ENCODE peak calls at places on chromosomes 2 and 18, in seven cellular contexts. One of them, this sample, is unnamed.

GRCh38 chr2:117980381-117980780 is 33.5 kb downstream of the CCDC93 start:
- DNase-seq in A549: no peak
- DNase-seq in IMR-90: peak
- DNase-seq in adipocyte: peak
- DNase-seq in mesendoderm: no peak
- DNase-seq in tibial nerve: no peak
- DNase-seq in astrocyte of the spinal cord: peak
- DNase-seq in this sample: peak

GRCh38 chr2:238277695-238278094 is 10.7 kb downstream of the PER2 start:
- DNase-seq in A549: peak
- DNase-seq in IMR-90: no peak
- DNase-seq in adipocyte: no peak
- DNase-seq in mesendoderm: peak
- DNase-seq in tibial nerve: no peak
- DNase-seq in astrocyte of the spinal cord: no peak
- DNase-seq in this sample: no peak

GRCh38 chr2:204972606-204973336 is 427.5 kb downstream of the PARD3B start:
- DNase-seq in A549: no peak
- DNase-seq in IMR-90: peak
- DNase-seq in adipocyte: no peak
- DNase-seq in mesendoderm: peak
- DNase-seq in tibial nerve: no peak
- DNase-seq in astrocyte of the spinal cord: no peak
- DNase-seq in this sample: peak

GRCh38 chr2:937530-937929 is 13.1 kb upstream of the SNTG2 start:
- DNase-seq in A549: no peak
- DNase-seq in IMR-90: no peak
- DNase-seq in adipocyte: no peak
- DNase-seq in mesendoderm: no peak
- DNase-seq in tibial nerve: no peak
- DNase-seq in astrocyte of the spinal cord: peak
- DNase-seq in this sample: peak

GRCh38 chr2:42141687-42142475 is 27.3 kb upstream of the EML4 start:
- DNase-seq in A549: peak
- DNase-seq in IMR-90: peak
- DNase-seq in adipocyte: peak
- DNase-seq in mesendoderm: peak
- DNase-seq in tibial nerve: peak
- DNase-seq in astrocyte of the spinal cord: peak
- DNase-seq in this sample: peak

GRCh38 chr2:242040681-242041080 is 171.2 kb downstream of the RTP5 start:
- DNase-seq in A549: no peak
- DNase-seq in IMR-90: no peak
- DNase-seq in adipocyte: no peak
- DNase-seq in mesendoderm: no peak
- DNase-seq in tibial nerve: no peak
- DNase-seq in astrocyte of the spinal cord: no peak
- DNase-seq in this sample: no peak

GRCh38 chr2:191217580-191217979 is 27.6 kb upstream of the MYO1B start:
- DNase-seq in A549: peak
- DNase-seq in IMR-90: peak
- DNase-seq in adipocyte: peak
- DNase-seq in mesendoderm: peak
- DNase-seq in tibial nerve: no peak
- DNase-seq in astrocyte of the spinal cord: peak
- DNase-seq in this sample: peak

GRCh38 chr18:1370552-1370951 is 465.9 kb downstream of the ADCYAP1 start:
- DNase-seq in A549: no peak
- DNase-seq in IMR-90: no peak
- DNase-seq in adipocyte: no peak
- DNase-seq in mesendoderm: no peak
- DNase-seq in tibial nerve: no peak
- DNase-seq in astrocyte of the spinal cord: no peak
- DNase-seq in this sample: no peak

GRCh38 chr18:37577051-37577611 is 11.5 kb upstream of the CELF4 start:
- DNase-seq in A549: no peak
- DNase-seq in IMR-90: no peak
- DNase-seq in adipocyte: no peak
- DNase-seq in mesendoderm: peak
- DNase-seq in tibial nerve: no peak
- DNase-seq in astrocyte of the spinal cord: no peak
- DNase-seq in this sample: no peak

GRCh38 chr2:55119711-55120487 is 69.6 kb upstream of the RTN4 start:
- DNase-seq in A549: no peak
- DNase-seq in IMR-90: no peak
- DNase-seq in adipocyte: peak
- DNase-seq in mesendoderm: peak
- DNase-seq in tibial nerve: no peak
- DNase-seq in astrocyte of the spinal cord: no peak
- DNase-seq in this sample: no peak

GRCh38 chr2:227033471-227034148 is 130.4 kb downstream of the COL4A4 start:
- DNase-seq in A549: peak
- DNase-seq in IMR-90: peak
- DNase-seq in adipocyte: peak
- DNase-seq in mesendoderm: peak
- DNase-seq in tibial nerve: peak
- DNase-seq in astrocyte of the spinal cord: peak
- DNase-seq in this sample: peak

GRCh38 chr2:226639550-226639949 is 160.1 kb downstream of the IRS1 start:
- DNase-seq in A549: no peak
- DNase-seq in IMR-90: no peak
- DNase-seq in adipocyte: no peak
- DNase-seq in mesendoderm: no peak
- DNase-seq in tibial nerve: no peak
- DNase-seq in astrocyte of the spinal cord: no peak
- DNase-seq in this sample: no peak

GRCh38 chr2:127051116-127051779 is 55.7 kb downstream of the BIN1 start:
- DNase-seq in A549: no peak
- DNase-seq in IMR-90: no peak
- DNase-seq in adipocyte: no peak
- DNase-seq in mesendoderm: no peak
- DNase-seq in tibial nerve: no peak
- DNase-seq in astrocyte of the spinal cord: no peak
- DNase-seq in this sample: no peak

GRCh38 chr2:165691615-165692014 is 102.4 kb downstream of the GALNT3 start:
- DNase-seq in A549: no peak
- DNase-seq in IMR-90: peak
- DNase-seq in adipocyte: peak
- DNase-seq in mesendoderm: peak
- DNase-seq in tibial nerve: no peak
- DNase-seq in astrocyte of the spinal cord: peak
- DNase-seq in this sample: peak

GRCh38 chr2:150234787-150235512 is 252.5 kb downstream of the RND3 start:
- DNase-seq in A549: no peak
- DNase-seq in IMR-90: peak
- DNase-seq in adipocyte: peak
- DNase-seq in mesendoderm: no peak
- DNase-seq in tibial nerve: no peak
- DNase-seq in astrocyte of the spinal cord: peak
- DNase-seq in this sample: peak

GRCh38 chr2:16012029-16012596 is 71.8 kb downstream of the MYCN start:
- DNase-seq in A549: no peak
- DNase-seq in IMR-90: no peak
- DNase-seq in adipocyte: no peak
- DNase-seq in mesendoderm: no peak
- DNase-seq in tibial nerve: no peak
- DNase-seq in astrocyte of the spinal cord: no peak
- DNase-seq in this sample: no peak

GRCh38 chr2:16013571-16013970 is 73.2 kb downstream of the MYCN start:
- DNase-seq in A549: no peak
- DNase-seq in IMR-90: no peak
- DNase-seq in adipocyte: no peak
- DNase-seq in mesendoderm: no peak
- DNase-seq in tibial nerve: no peak
- DNase-seq in astrocyte of the spinal cord: no peak
- DNase-seq in this sample: no peak

GRCh38 chr2:16011621-16011960 is 71.2 kb downstream of the MYCN start:
- DNase-seq in A549: no peak
- DNase-seq in IMR-90: no peak
- DNase-seq in adipocyte: no peak
- DNase-seq in mesendoderm: no peak
- DNase-seq in tibial nerve: no peak
- DNase-seq in astrocyte of the spinal cord: no peak
- DNase-seq in this sample: no peak

GRCh38 chr2:16014041-16014787 is 73.9 kb downstream of the MYCN start:
- DNase-seq in A549: no peak
- DNase-seq in IMR-90: no peak
- DNase-seq in adipocyte: no peak
- DNase-seq in mesendoderm: no peak
- DNase-seq in tibial nerve: no peak
- DNase-seq in astrocyte of the spinal cord: no peak
- DNase-seq in this sample: no peak

GRCh38 chr2:16012626-16013501 is 72.5 kb downstream of the MYCN start:
- DNase-seq in A549: no peak
- DNase-seq in IMR-90: no peak
- DNase-seq in adipocyte: no peak
- DNase-seq in mesendoderm: peak
- DNase-seq in tibial nerve: no peak
- DNase-seq in astrocyte of the spinal cord: no peak
- DNase-seq in this sample: no peak
- H3K4me3 ChIP-seq in A549: no peak
- H3K4me3 ChIP-seq in IMR-90: no peak
- H3K4me3 ChIP-seq in adipocyte: no peak
- H3K4me3 ChIP-seq in mesendoderm: no peak
- H3K4me3 ChIP-seq in tibial nerve: peak
- H3K4me3 ChIP-seq in astrocyte of the spinal cord: no peak
- H3K4me3 ChIP-seq in this sample: no peak

GRCh38 chr2:159897081-159897480 is 99.1 kb upstream of the CD302 start:
- DNase-seq in A549: no peak
- DNase-seq in IMR-90: no peak
- DNase-seq in adipocyte: no peak
- DNase-seq in mesendoderm: no peak
- DNase-seq in tibial nerve: no peak
- DNase-seq in astrocyte of the spinal cord: no peak
- DNase-seq in this sample: no peak
- H3K4me3 ChIP-seq in A549: no peak
- H3K4me3 ChIP-seq in IMR-90: no peak
- H3K4me3 ChIP-seq in adipocyte: no peak
- H3K4me3 ChIP-seq in mesendoderm: no peak
- H3K4me3 ChIP-seq in tibial nerve: no peak
- H3K4me3 ChIP-seq in astrocyte of the spinal cord: no peak
- H3K4me3 ChIP-seq in this sample: no peak

GRCh38 chr2:176175729-176176074 is 12.8 kb upstream of the HOXD1 start:
- DNase-seq in A549: no peak
- DNase-seq in IMR-90: no peak
- DNase-seq in adipocyte: no peak
- DNase-seq in mesendoderm: no peak
- DNase-seq in tibial nerve: no peak
- DNase-seq in astrocyte of the spinal cord: no peak
- DNase-seq in this sample: no peak

GRCh38 chr2:176178807-176179271 is 9.6 kb upstream of the HOXD1 start:
- DNase-seq in A549: no peak
- DNase-seq in IMR-90: no peak
- DNase-seq in adipocyte: no peak
- DNase-seq in mesendoderm: no peak
- DNase-seq in tibial nerve: no peak
- DNase-seq in astrocyte of the spinal cord: no peak
- DNase-seq in this sample: no peak

GRCh38 chr2:176176233-176176632 is 12.2 kb upstream of the HOXD1 start:
- DNase-seq in A549: no peak
- DNase-seq in IMR-90: no peak
- DNase-seq in adipocyte: no peak
- DNase-seq in mesendoderm: no peak
- DNase-seq in tibial nerve: no peak
- DNase-seq in astrocyte of the spinal cord: no peak
- DNase-seq in this sample: no peak

GRCh38 chr2:176177580-176178270 is 10.7 kb upstream of the HOXD1 start:
- DNase-seq in A549: no peak
- DNase-seq in IMR-90: no peak
- DNase-seq in adipocyte: no peak
- DNase-seq in mesendoderm: peak
- DNase-seq in tibial nerve: no peak
- DNase-seq in astrocyte of the spinal cord: no peak
- DNase-seq in this sample: no peak

DNA sequence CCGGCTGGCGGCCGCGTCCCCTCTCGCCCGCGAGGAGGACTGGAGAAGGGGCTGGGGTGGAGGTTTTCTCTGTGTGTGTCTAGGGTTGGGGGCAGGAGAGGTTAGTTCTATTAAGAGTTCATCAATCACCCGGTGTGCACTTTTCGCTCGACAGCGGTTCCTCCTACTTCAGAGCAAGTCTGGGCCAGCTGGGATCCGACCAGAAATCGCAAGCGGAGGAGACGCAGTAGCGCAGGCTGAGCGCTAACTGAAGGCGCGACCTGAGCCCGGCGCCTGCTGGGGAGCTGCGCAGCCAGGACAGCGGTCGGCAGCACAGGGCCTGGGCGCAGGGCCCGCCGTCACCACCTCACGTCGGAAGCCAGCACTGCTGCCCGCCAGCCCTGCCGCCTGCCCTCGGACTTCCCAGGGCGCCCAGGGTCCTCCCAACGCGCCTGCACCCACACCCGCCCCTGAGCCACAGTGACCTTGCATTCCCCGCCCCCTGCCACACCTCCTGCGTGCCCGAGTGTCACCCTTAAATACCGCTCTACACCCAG is 10.1 kb upstream of the HOXD1 start:
- DNase-seq in A549: no peak
- DNase-seq in IMR-90: no peak
- DNase-seq in adipocyte: no peak
- DNase-seq in mesendoderm: peak
- DNase-seq in tibial nerve: no peak
- DNase-seq in astrocyte of the spinal cord: peak
- DNase-seq in this sample: no peak
- H3K4me3 ChIP-seq in A549: no peak
- H3K4me3 ChIP-seq in IMR-90: no peak
- H3K4me3 ChIP-seq in adipocyte: peak
- H3K4me3 ChIP-seq in mesendoderm: peak
- H3K4me3 ChIP-seq in tibial nerve: peak
- H3K4me3 ChIP-seq in astrocyte of the spinal cord: peak
- H3K4me3 ChIP-seq in this sample: no peak

DNA sequence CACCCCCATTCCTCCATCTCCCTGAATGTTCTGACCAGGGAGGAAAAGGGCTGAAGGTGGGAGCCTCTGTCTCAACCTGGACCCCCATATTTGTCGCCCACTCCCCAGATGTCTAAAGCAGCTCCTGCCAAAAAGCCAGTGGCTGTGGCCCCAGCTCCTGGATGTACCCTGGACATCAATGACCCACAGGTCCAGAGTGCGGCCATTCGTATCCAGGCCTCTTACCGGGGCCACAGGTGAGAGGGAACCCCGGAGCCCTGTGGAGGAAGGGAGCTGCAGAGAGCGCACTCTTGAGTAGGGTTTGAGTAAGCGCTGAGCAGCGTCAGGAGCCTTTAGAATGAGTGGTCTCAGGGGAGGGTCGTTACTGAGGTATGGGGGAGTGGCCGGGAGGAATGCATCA is 2.4 kb upstream of the GMPPA start:
- DNase-seq in A549: no peak
- DNase-seq in IMR-90: no peak
- DNase-seq in adipocyte: no peak
- DNase-seq in mesendoderm: no peak
- DNase-seq in tibial nerve: no peak
- DNase-seq in astrocyte of the spinal cord: no peak
- DNase-seq in this sample: no peak
- H3K4me3 ChIP-seq in A549: no peak
- H3K4me3 ChIP-seq in IMR-90: no peak
- H3K4me3 ChIP-seq in adipocyte: no peak
- H3K4me3 ChIP-seq in mesendoderm: no peak
- H3K4me3 ChIP-seq in tibial nerve: no peak
- H3K4me3 ChIP-seq in astrocyte of the spinal cord: no peak
- H3K4me3 ChIP-seq in this sample: no peak

GRCh38 chr2:8154270-8154669 is 527.6 kb upstream of the ID2 start:
- DNase-seq in A549: no peak
- DNase-seq in IMR-90: no peak
- DNase-seq in adipocyte: no peak
- DNase-seq in mesendoderm: no peak
- DNase-seq in tibial nerve: no peak
- DNase-seq in astrocyte of the spinal cord: peak
- DNase-seq in this sample: no peak
- H3K4me3 ChIP-seq in A549: no peak
- H3K4me3 ChIP-seq in IMR-90: no peak
- H3K4me3 ChIP-seq in adipocyte: no peak
- H3K4me3 ChIP-seq in mesendoderm: no peak
- H3K4me3 ChIP-seq in tibial nerve: no peak
- H3K4me3 ChIP-seq in astrocyte of the spinal cord: no peak
- H3K4me3 ChIP-seq in this sample: no peak

This sample was measured in choroid plexus epithelial cell.